ENCODE peak calls at places on chromosome 5, in seven cellular contexts. X is IMR-90, I is H9, Q is trophoblast cell, L is H1, J is mesendoderm, R is mesenchymal stem cell. H is an unnamed sample.

GRCh38 chr5:79020861-79021561 is 35.9 kb upstream of the ARSB start:
- DNase-seq in X (peak; percentile 78), I (peak; percentile 52), Q (peak; percentile 31), L (peak; percentile 61), J (peak; percentile 72), R (peak; percentile 65), H (peak; percentile 36)

GRCh38 chr5:9564752-9565151 is 18.9 kb upstream of the SEMA5A start:
- DNase-seq in X (no peak), I (no peak), Q (no peak), L (no peak), J (no peak), R (peak; percentile 21), H (no peak)

GRCh38 chr5:87401626-87402025 is 11.1 kb downstream of the CCNH start:
- DNase-seq in X (no peak), I (no peak), Q (no peak), L (no peak), J (no peak), R (no peak), H (no peak)

GRCh38 chr5:6419340-6419852 is 29.3 kb upstream of the UBE2QL1 start:
- DNase-seq in X (no peak), I (no peak), Q (no peak), L (no peak), J (no peak), R (no peak), H (no peak)

GRCh38 chr5:130227699-130228098 is 323.4 kb downstream of the CHSY3 start:
- DNase-seq in X (no peak), I (no peak), Q (no peak), L (no peak), J (peak; percentile 5), R (no peak), H (no peak)

GRCh38 chr5:149963722-149964121 is 3.2 kb downstream of the SLC26A2 start:
- DNase-seq in X (no peak), I (no peak), Q (no peak), L (no peak), J (no peak), R (no peak), H (no peak)

GRCh38 chr5:163821142-163821541 is 315.7 kb downstream of the MAT2B start:
- DNase-seq in X (no peak), I (no peak), Q (no peak), L (no peak), J (peak; percentile 46), R (peak; percentile 2), H (no peak)

GRCh38 chr5:153658151-153658550 is 167.7 kb downstream of the GRIA1 start:
- DNase-seq in X (no peak), I (no peak), Q (no peak), L (no peak), J (peak; percentile 35), R (no peak), H (peak; percentile 64)

GRCh38 chr5:177132504-177133118 is 962 bp upstream of the NSD1 start:
- DNase-seq in X (no peak), I (peak; percentile 79), Q (no peak), L (peak; percentile 91), J (peak; percentile 84), R (peak; percentile 48), H (peak; percentile 66)

GRCh38 chr5:7644723-7645122 is 206.2 kb downstream of the CFAP90 start:
- DNase-seq in X (no peak), I (no peak), Q (no peak), L (no peak), J (no peak), R (no peak), H (no peak)
- H3K4me2 ChIP-seq in X (no peak overlapping the region), I (no peak overlapping the region), Q (no peak overlapping the region), L (no peak overlapping the region), J (no peak overlapping the region), R (no peak overlapping the region), H (no peak overlapping the region)

GRCh38 chr5:139717221-139717620 is 69.1 kb downstream of the CXXC5 start:
- DNase-seq in X (no peak), I (no peak), Q (no peak), L (no peak), J (no peak), R (no peak), H (no peak)
- H3K4ac ChIP-seq in X (no peak overlapping the region), I (no peak overlapping the region), Q (no peak overlapping the region), L (no peak overlapping the region), J (no peak overlapping the region), R (no peak overlapping the region), H (no peak overlapping the region)

GRCh38 chr5:133993563-133993962 is 11.2 kb downstream of the VDAC1 start:
- DNase-seq in X (no peak), I (no peak), Q (no peak), L (no peak), J (no peak), R (no peak), H (no peak)

GRCh38 chr5:133992429-133993151 is 12.2 kb downstream of the VDAC1 start:
- DNase-seq in X (no peak), I (no peak), Q (no peak), L (no peak), J (no peak), R (no peak), H (no peak)

GRCh38 chr5:133994297-133994989 is 10.3 kb downstream of the VDAC1 start:
- DNase-seq in X (no peak), I (no peak), Q (no peak), L (no peak), J (no peak), R (no peak), H (no peak)

GRCh38 chr5:133991171-133991910 is 13.4 kb downstream of the VDAC1 start:
- DNase-seq in X (no peak), I (no peak), Q (no peak), L (no peak), J (no peak), R (no peak), H (no peak)

GRCh38 chr5:133993152-133993548 is 11.6 kb downstream of the VDAC1 start:
- DNase-seq in X (peak; percentile 82), I (no peak), Q (no peak), L (no peak), J (no peak), R (no peak), H (no peak)
- H3K4me2 ChIP-seq in X (peak overlapping the region; percentile 32), I (no peak overlapping the region), Q (no peak overlapping the region), L (no peak overlapping the region), J (no peak overlapping the region), R (no peak overlapping the region), H (no peak overlapping the region)

DNA sequence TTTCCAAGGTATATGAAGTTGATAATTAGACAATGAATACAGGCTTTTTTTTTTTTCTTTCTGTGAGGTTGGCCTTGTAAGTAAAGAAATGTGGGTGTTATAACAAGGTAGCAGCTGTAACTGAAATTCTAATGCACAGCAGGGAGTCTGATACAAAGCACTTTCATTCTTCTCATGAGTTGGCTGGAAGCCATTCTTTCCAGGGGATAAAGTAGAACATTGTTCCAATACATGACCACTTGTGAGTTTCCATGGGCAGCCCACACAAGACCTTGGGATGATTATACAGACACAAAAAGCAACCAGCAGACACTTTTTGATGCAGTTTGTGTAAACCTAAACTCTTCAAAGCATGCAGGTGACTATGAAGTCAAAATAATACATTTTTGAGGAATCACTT is 1785.9 kb upstream of the WWC1 start:
- DNase-seq in X (no peak), I (no peak), Q (no peak), L (no peak), J (no peak), R (no peak), H (peak; percentile 27)
- H3K4ac ChIP-seq in X (no peak overlapping the region), I (no peak overlapping the region), Q (no peak overlapping the region), L (no peak overlapping the region), J (no peak overlapping the region), R (no peak overlapping the region), H (no peak overlapping the region)

DNA sequence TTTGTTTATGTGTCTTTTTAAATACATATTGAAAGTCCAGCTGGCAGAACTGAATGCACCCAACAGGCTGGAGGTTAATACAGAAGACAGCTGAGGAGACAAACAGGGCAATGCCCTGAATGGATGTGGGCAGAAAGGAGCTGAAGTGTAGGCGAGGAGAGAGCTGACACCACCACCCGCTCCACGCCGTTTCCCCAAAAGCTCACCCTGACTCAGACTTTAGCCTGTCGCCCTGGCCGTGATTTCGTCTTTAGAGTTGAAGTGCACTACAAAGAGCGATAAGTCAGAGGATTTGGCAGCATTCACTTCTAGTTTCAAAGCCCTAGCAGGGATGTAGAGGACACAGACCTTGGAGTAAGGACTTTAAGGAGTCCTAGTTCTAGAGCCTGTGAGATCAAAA is 2.2 kb upstream of the ERAP1 start:
- DNase-seq in X (no peak), I (no peak), Q (no peak), L (no peak), J (no peak), R (no peak), H (no peak)
- H3K4me2 ChIP-seq in X (no peak overlapping the region), I (no peak overlapping the region), Q (no peak overlapping the region), L (no peak overlapping the region), J (no peak overlapping the region), R (no peak overlapping the region), H (no peak overlapping the region)

GRCh38 chr5:91639744-91640143 is 256.6 kb upstream of the ARRDC3 start:
- DNase-seq in X (no peak), I (no peak), Q (no peak), L (no peak), J (no peak), R (no peak), H (no peak)

GRCh38 chr5:91642592-91642991 is 259.5 kb upstream of the ARRDC3 start:
- DNase-seq in X (no peak), I (no peak), Q (no peak), L (no peak), J (no peak), R (no peak), H (no peak)

GRCh38 chr5:91641730-91642350 is 258.7 kb upstream of the ARRDC3 start:
- DNase-seq in X (peak; percentile 41), I (no peak), Q (no peak), L (no peak), J (peak; percentile 57), R (peak; percentile 57), H (peak; percentile 62)

GRCh38 chr5:91645347-91645746 is 262.2 kb upstream of the ARRDC3 start:
- DNase-seq in X (no peak), I (no peak), Q (no peak), L (no peak), J (no peak), R (no peak), H (no peak)

DNA sequence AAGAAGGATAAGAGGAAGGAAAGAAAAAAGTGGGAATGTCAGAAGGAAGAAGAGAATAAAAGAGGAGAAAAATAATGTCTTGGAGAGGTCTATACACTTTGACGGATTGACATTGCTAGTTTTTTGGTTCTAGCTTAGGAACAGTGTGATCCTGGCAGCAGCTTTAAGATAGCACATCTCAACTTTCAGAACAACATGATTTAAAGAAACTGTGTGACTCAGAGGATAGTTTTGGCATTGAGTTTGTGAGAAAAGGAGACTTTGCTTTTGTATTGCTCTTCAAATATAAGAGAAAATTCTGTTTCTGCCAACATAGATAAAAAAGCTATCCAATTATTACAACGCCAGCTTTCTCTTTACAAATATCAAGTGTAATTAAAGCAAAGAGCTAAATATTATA is 260.7 kb upstream of the ARRDC3 start:
- DNase-seq in X (peak; percentile 16), I (no peak), Q (no peak), L (no peak), J (no peak), R (no peak), H (no peak)
- H3K4ac ChIP-seq in X (no peak overlapping the region), I (no peak overlapping the region), Q (no peak overlapping the region), L (no peak overlapping the region), J (no peak overlapping the region), R (no peak overlapping the region), H (no peak overlapping the region)

GRCh38 chr5:111585291-111585690 is 73.0 kb upstream of the STARD4 start:
- DNase-seq in X (no peak), I (no peak), Q (no peak), L (no peak), J (peak; percentile 50), R (peak; percentile 36), H (no peak)
- H3K4me2 ChIP-seq in X (no peak overlapping the region), I (no peak overlapping the region), Q (no peak overlapping the region), L (no peak overlapping the region), J (no peak overlapping the region), R (no peak overlapping the region), H (no peak overlapping the region)